ENCODE peak calls at places on chromosomes 12 and 14, in eight cellular contexts. Y is testis, W is ovary, Q is tibial nerve, D is heart left ventricle, R is stomach, G is HCT116, L is body of pancreas. P is an unnamed sample.

GRCh38 chr14:45742187-45742586 is 489.2 kb upstream of the MIS18BP1 start:
- DNase-seq in L (no peak), W (no peak), D (no peak), Q (no peak), G (no peak), R (no peak), Y (no peak), P (no peak)

GRCh38 chr14:104975481-104976197 is 2.5 kb downstream of the AHNAK2 start:
- DNase-seq in R (no peak), D (no peak), W (peak; percentile 34), L (no peak), Q (no peak), G (no peak), Y (no peak), P (no peak)

GRCh38 chr14:75138492-75138891 is 11.6 kb upstream of the NEK9 start:
- DNase-seq in Y (no peak), G (no peak), L (no peak), W (no peak), D (no peak), R (no peak), Q (no peak), P (no peak)

GRCh38 chr12:103779410-103780092 is 61.5 kb downstream of the NT5DC3 start:
- DNase-seq in W (no peak), R (no peak), Y (no peak), L (no peak), Q (no peak), G (no peak), D (no peak), P (no peak)

GRCh38 chr12:60335765-60336164 is 739.9 kb downstream of the SLC16A7 start:
- DNase-seq in W (no peak), D (no peak), G (peak; percentile 7), R (no peak), Y (no peak), L (no peak), Q (no peak), P (no peak)

GRCh38 chr12:98456583-98457573 is 58.5 kb upstream of the TMPO start:
- DNase-seq in R (peak; percentile 46), Y (peak; percentile 66), Q (no peak), W (peak; percentile 60), L (peak; percentile 63), D (peak; percentile 60), G (no peak), P (peak; percentile 6)

GRCh38 chr14:35985504-35986218 is 159.5 kb downstream of the BRMS1L start:
- DNase-seq in D (no peak), Y (no peak), G (peak; percentile 15), L (no peak), W (no peak), Q (no peak), R (no peak), P (no peak)

GRCh38 chr12:18750087-18750486 is 12.2 kb downstream of the CAPZA3 start:
- DNase-seq in G (no peak), Q (no peak), L (no peak), W (no peak), R (no peak), Y (no peak), D (no peak), P (no peak)

GRCh38 chr12:19373569-19373968 is 65.7 kb upstream of the AEBP2 start:
- DNase-seq in L (no peak), D (no peak), W (no peak), G (no peak), Q (no peak), R (no peak), Y (no peak), P (no peak)

GRCh38 chr14:94010625-94011024 is 13.5 kb downstream of the CCDC197 start:
- DNase-seq in L (no peak), Y (no peak), W (no peak), G (no peak), D (no peak), R (no peak), Q (no peak), P (no peak)

GRCh38 chr14:45893127-45893526 is 640.1 kb upstream of the MIS18BP1 start:
- DNase-seq in Y (no peak), D (no peak), G (no peak), R (no peak), Q (no peak), W (no peak), L (no peak), P (no peak)

GRCh38 chr12:91401190-91401589 is 218.6 kb upstream of the DCN start:
- DNase-seq in R (no peak), Y (no peak), W (no peak), Q (no peak), L (no peak), G (no peak), D (no peak), P (no peak)

GRCh38 chr14:65334765-65335411 is 77.6 kb upstream of the FUT8 start:
- DNase-seq in R (peak; percentile 42), D (no peak), Q (no peak), L (no peak), G (no peak), W (no peak), Y (no peak), P (no peak)

GRCh38 chr14:94044476-94045091 is 18.4 kb downstream of the OTUB2 start:
- DNase-seq in Y (no peak), Q (no peak), G (no peak), R (no peak), D (no peak), W (no peak), L (no peak), P (no peak)

GRCh38 chr14:53330441-53330840 is 177.3 kb upstream of the DDHD1 start:
- DNase-seq in R (no peak), W (no peak), D (no peak), L (no peak), Y (no peak), Q (no peak), G (no peak), P (no peak)

GRCh38 chr12:94603434-94604068 is 46.8 kb downstream of the TMCC3 start:
- DNase-seq in L (peak; percentile 52), D (no peak), R (peak; percentile 76), G (peak; percentile 22), Q (no peak), Y (peak; percentile 31), W (no peak), P (no peak)

GRCh38 chr14:38254565-38255407 is 1.1 kb downstream of the CLEC14A start:
- DNase-seq in Q (no peak), R (peak; percentile 41), L (no peak), Y (no peak), D (no peak), W (no peak), G (no peak), P (no peak)

GRCh38 chr14:38256358-38256840 is 506 bp upstream of the CLEC14A start:
- DNase-seq in W (no peak), Y (no peak), D (peak; percentile 77), L (no peak), G (no peak), R (no peak), Q (no peak), P (no peak)

GRCh38 chr14:38255408-38255672 is 553 bp downstream of the CLEC14A start:
- DNase-seq in G (no peak), L (no peak), Y (peak; percentile 15), W (peak; percentile 14), D (peak; percentile 28), R (no peak), Q (no peak), P (no peak)

GRCh38 chr14:38257500-38257899 is 1.6 kb upstream of the CLEC14A start:
- DNase-seq in L (no peak), W (no peak), D (no peak), R (no peak), Q (no peak), G (no peak), Y (no peak), P (no peak)

DNA sequence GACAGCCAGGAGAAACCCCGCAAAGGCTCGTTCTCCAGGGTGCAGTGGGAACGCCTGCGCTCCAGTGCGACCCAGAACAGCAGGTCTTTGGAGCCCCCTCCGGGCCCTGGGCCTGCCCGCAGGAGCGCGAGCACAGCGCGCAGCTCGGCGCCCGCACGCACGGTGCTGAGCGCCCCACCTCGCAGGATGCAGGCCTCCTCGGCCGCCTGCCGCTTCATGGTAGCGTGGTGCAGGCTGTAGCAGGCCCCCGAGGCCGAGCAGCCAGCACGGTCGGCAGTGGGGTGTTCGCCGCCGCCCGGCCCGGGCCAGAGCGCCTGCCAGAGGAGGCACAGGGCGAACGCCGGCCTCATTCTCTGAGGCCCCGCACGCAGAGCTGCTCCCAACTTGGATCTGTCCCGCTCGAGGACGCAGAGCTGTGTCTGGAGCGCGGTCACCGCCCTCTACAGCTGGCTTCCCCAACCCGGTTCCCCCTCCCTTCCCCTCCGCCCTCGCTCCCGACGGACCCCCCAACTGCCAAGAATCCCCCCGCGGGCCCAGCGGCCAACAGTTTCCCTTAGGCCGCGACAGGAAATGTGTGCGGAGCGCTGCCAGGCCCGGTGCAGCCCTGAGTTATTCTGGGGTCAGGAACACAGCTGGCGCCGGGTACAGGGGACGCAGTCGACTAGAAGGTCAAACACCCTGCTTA is at the start of gene CLEC14A:
- DNase-seq in Q (peak; percentile 29), R (no peak), Y (peak; percentile 23), W (peak; percentile 23), G (no peak), L (peak; percentile 14), D (peak; percentile 82), P (no peak)
- TF ChIP-seq POLR2A in Q (no peak), R (no peak), Y (no peak), W (no peak), G (no peak), L (peak; percentile 32), D (peak; percentile 64), P (no peak)

GRCh38 chr12:101963703-101964102 is 86.3 kb downstream of the DRAM1 start:
- DNase-seq in R (peak; percentile 42), D (no peak), G (no peak), L (peak; percentile 18), Q (no peak), Y (peak; percentile 41), W (no peak), P (no peak)

GRCh38 chr12:101967506-101967905 is 90.1 kb downstream of the DRAM1 start:
- DNase-seq in G (no peak), R (no peak), Q (no peak), L (no peak), D (no peak), W (no peak), Y (no peak), P (no peak)

GRCh38 chr12:101968770-101969169 is 91.4 kb downstream of the DRAM1 start:
- DNase-seq in Q (no peak), D (no peak), G (no peak), W (no peak), Y (no peak), R (no peak), L (no peak), P (no peak)

GRCh38 chr12:101962486-101962885 is 85.1 kb downstream of the DRAM1 start:
- DNase-seq in D (no peak), W (no peak), G (no peak), Q (no peak), L (no peak), Y (no peak), R (no peak), P (no peak)

GRCh38 chr12:101966496-101966895 is 89.1 kb downstream of the DRAM1 start:
- DNase-seq in D (no peak), Y (no peak), W (no peak), L (no peak), Q (no peak), R (no peak), G (no peak), P (no peak)
- H3K27ac ChIP-seq in D (no peak overlapping the region), Y (no peak overlapping the region), W (no peak overlapping the region), L (no peak overlapping the region), Q (no peak overlapping the region), R (no peak overlapping the region), G (no peak overlapping the region), P (no peak overlapping the region)

GRCh38 chr14:38941485-38941884 is 161.6 kb downstream of the SEC23A start:
- DNase-seq in R (no peak), G (no peak), Q (no peak), D (no peak), L (no peak), Y (no peak), W (no peak), P (no peak)
- TF ChIP-seq CTCF in R (no peak), G (no peak), Q (no peak), D (no peak), L (no peak), Y (no peak), W (no peak), P (no peak)

GRCh38 chr12:15789215-15790171 is at the start of gene EPS8:
- DNase-seq in Q (peak; percentile 85), Y (peak; percentile 92), L (peak; percentile 94), D (peak; percentile 90), G (peak; percentile 74), W (peak; percentile 96), R (peak; percentile 93), P (peak; percentile 86)
- TF ChIP-seq POLR2A in Q (peak; percentile 80), Y (peak; percentile 18), L (peak; percentile 89), D (peak; percentile 90), G (peak; percentile 42), W (peak; percentile 82), R (peak; percentile 77), P (peak; percentile 94)

P was measured in prostate gland.